ENCODE peak calls at places on chromosomes 2 and 18, in nine cellular contexts. One of them, this sample, is unnamed.

GRCh38 chr2:70557171-70557838 is 3.7 kb upstream of the TGFA start:
- DNase-seq in activated effector memory CD4-positive, alpha-beta T cell treated with Interleukin-2 at 50 U/mL for 16 hours: no peak
- DNase-seq in GM03348: no peak
- DNase-seq in AG04449: no peak
- DNase-seq in endodermal cell: peak; percentile 49
- DNase-seq in stimulated activated CD4-positive, alpha-beta T cell treated with anti-CD3 and anti-CD28 coated beads, Interleukin-15, amount 100 ng/mL, for 48 hours: no peak
- DNase-seq in NCI-H1105: peak; percentile 3
- DNase-seq in NT2/D1: no peak
- DNase-seq in WTC11: no peak
- DNase-seq in this sample: no peak

GRCh38 chr2:13876491-13877037 is 756.0 kb upstream of the LRATD1 start:
- DNase-seq in NCI-H1105: no peak
- DNase-seq in endodermal cell: no peak
- DNase-seq in WTC11: no peak
- DNase-seq in GM03348: no peak
- DNase-seq in stimulated activated CD4-positive, alpha-beta T cell treated with anti-CD3 and anti-CD28 coated beads, Interleukin-15, amount 100 ng/mL, for 48 hours: no peak
- DNase-seq in AG04449: no peak
- DNase-seq in NT2/D1: no peak
- DNase-seq in activated effector memory CD4-positive, alpha-beta T cell treated with Interleukin-2 at 50 U/mL for 16 hours: no peak
- DNase-seq in this sample: no peak

GRCh38 chr2:175366814-175367213 is 185.3 kb upstream of the ATP5MC3 start:
- DNase-seq in stimulated activated CD4-positive, alpha-beta T cell treated with anti-CD3 and anti-CD28 coated beads, Interleukin-15, amount 100 ng/mL, for 48 hours: no peak
- DNase-seq in activated effector memory CD4-positive, alpha-beta T cell treated with Interleukin-2 at 50 U/mL for 16 hours: no peak
- DNase-seq in endodermal cell: peak; percentile 81
- DNase-seq in WTC11: peak; percentile 45
- DNase-seq in AG04449: no peak
- DNase-seq in NCI-H1105: peak; percentile 30
- DNase-seq in GM03348: peak; percentile 65
- DNase-seq in NT2/D1: peak; percentile 42
- DNase-seq in this sample: peak; percentile 80

GRCh38 chr2:218354045-218354444 is 2.6 kb upstream of the CATIP start:
- DNase-seq in stimulated activated CD4-positive, alpha-beta T cell treated with anti-CD3 and anti-CD28 coated beads, Interleukin-15, amount 100 ng/mL, for 48 hours: no peak
- DNase-seq in endodermal cell: no peak
- DNase-seq in NCI-H1105: no peak
- DNase-seq in WTC11: no peak
- DNase-seq in NT2/D1: no peak
- DNase-seq in GM03348: no peak
- DNase-seq in AG04449: no peak
- DNase-seq in activated effector memory CD4-positive, alpha-beta T cell treated with Interleukin-2 at 50 U/mL for 16 hours: no peak
- DNase-seq in this sample: no peak

GRCh38 chr2:127560201-127560928 is 24.9 kb downstream of the MYO7B start:
- DNase-seq in stimulated activated CD4-positive, alpha-beta T cell treated with anti-CD3 and anti-CD28 coated beads, Interleukin-15, amount 100 ng/mL, for 48 hours: no peak
- DNase-seq in NT2/D1: no peak
- DNase-seq in WTC11: no peak
- DNase-seq in endodermal cell: no peak
- DNase-seq in NCI-H1105: no peak
- DNase-seq in activated effector memory CD4-positive, alpha-beta T cell treated with Interleukin-2 at 50 U/mL for 16 hours: no peak
- DNase-seq in GM03348: peak; percentile 45
- DNase-seq in AG04449: no peak
- DNase-seq in this sample: no peak

GRCh38 chr18:77108001-77108692 is 24.4 kb downstream of the MBP start:
- DNase-seq in NT2/D1: no peak
- DNase-seq in AG04449: peak; percentile 72
- DNase-seq in GM03348: peak; percentile 89
- DNase-seq in endodermal cell: no peak
- DNase-seq in stimulated activated CD4-positive, alpha-beta T cell treated with anti-CD3 and anti-CD28 coated beads, Interleukin-15, amount 100 ng/mL, for 48 hours: no peak
- DNase-seq in NCI-H1105: no peak
- DNase-seq in activated effector memory CD4-positive, alpha-beta T cell treated with Interleukin-2 at 50 U/mL for 16 hours: no peak
- DNase-seq in WTC11: no peak
- DNase-seq in this sample: peak; percentile 61

GRCh38 chr2:50492452-50492851 is 539.5 kb downstream of the NRXN1 start:
- DNase-seq in WTC11: peak; percentile 33
- DNase-seq in activated effector memory CD4-positive, alpha-beta T cell treated with Interleukin-2 at 50 U/mL for 16 hours: no peak
- DNase-seq in NCI-H1105: peak; percentile 55
- DNase-seq in endodermal cell: peak; percentile 59
- DNase-seq in AG04449: peak; percentile 1
- DNase-seq in NT2/D1: peak; percentile 54
- DNase-seq in stimulated activated CD4-positive, alpha-beta T cell treated with anti-CD3 and anti-CD28 coated beads, Interleukin-15, amount 100 ng/mL, for 48 hours: no peak
- DNase-seq in GM03348: peak; percentile 74
- DNase-seq in this sample: peak; percentile 76

GRCh38 chr2:121210691-121211090 is 74.3 kb downstream of the TFCP2L1 start:
- DNase-seq in AG04449: no peak
- DNase-seq in NT2/D1: no peak
- DNase-seq in stimulated activated CD4-positive, alpha-beta T cell treated with anti-CD3 and anti-CD28 coated beads, Interleukin-15, amount 100 ng/mL, for 48 hours: no peak
- DNase-seq in NCI-H1105: no peak
- DNase-seq in activated effector memory CD4-positive, alpha-beta T cell treated with Interleukin-2 at 50 U/mL for 16 hours: no peak
- DNase-seq in endodermal cell: no peak
- DNase-seq in GM03348: no peak
- DNase-seq in WTC11: no peak
- DNase-seq in this sample: no peak

GRCh38 chr2:45300026-45300750 is 290.9 kb upstream of the SIX2 start:
- DNase-seq in NCI-H1105: peak; percentile 79
- DNase-seq in AG04449: no peak
- DNase-seq in WTC11: no peak
- DNase-seq in NT2/D1: no peak
- DNase-seq in stimulated activated CD4-positive, alpha-beta T cell treated with anti-CD3 and anti-CD28 coated beads, Interleukin-15, amount 100 ng/mL, for 48 hours: no peak
- DNase-seq in GM03348: no peak
- DNase-seq in endodermal cell: no peak
- DNase-seq in activated effector memory CD4-positive, alpha-beta T cell treated with Interleukin-2 at 50 U/mL for 16 hours: no peak
- DNase-seq in this sample: no peak

GRCh38 chr2:211367711-211368110 is 811.3 kb downstream of the CPS1 start:
- DNase-seq in GM03348: no peak
- DNase-seq in stimulated activated CD4-positive, alpha-beta T cell treated with anti-CD3 and anti-CD28 coated beads, Interleukin-15, amount 100 ng/mL, for 48 hours: no peak
- DNase-seq in activated effector memory CD4-positive, alpha-beta T cell treated with Interleukin-2 at 50 U/mL for 16 hours: no peak
- DNase-seq in NCI-H1105: no peak
- DNase-seq in WTC11: no peak
- DNase-seq in endodermal cell: no peak
- DNase-seq in NT2/D1: no peak
- DNase-seq in AG04449: no peak
- DNase-seq in this sample: no peak

GRCh38 chr2:714005-714741 is 37.0 kb upstream of the TMEM18 start:
- DNase-seq in NCI-H1105: peak; percentile 69
- DNase-seq in GM03348: peak; percentile 75
- DNase-seq in AG04449: no peak
- DNase-seq in activated effector memory CD4-positive, alpha-beta T cell treated with Interleukin-2 at 50 U/mL for 16 hours: no peak
- DNase-seq in WTC11: peak; percentile 69
- DNase-seq in stimulated activated CD4-positive, alpha-beta T cell treated with anti-CD3 and anti-CD28 coated beads, Interleukin-15, amount 100 ng/mL, for 48 hours: peak; percentile 30
- DNase-seq in endodermal cell: peak; percentile 87
- DNase-seq in NT2/D1: peak; percentile 69
- DNase-seq in this sample: peak; percentile 67

GRCh38 chr2:27003857-27004256 is 28.9 kb upstream of the TMEM214 start:
- DNase-seq in GM03348: peak; percentile 27
- DNase-seq in WTC11: no peak
- DNase-seq in NT2/D1: no peak
- DNase-seq in activated effector memory CD4-positive, alpha-beta T cell treated with Interleukin-2 at 50 U/mL for 16 hours: no peak
- DNase-seq in AG04449: no peak
- DNase-seq in endodermal cell: no peak
- DNase-seq in NCI-H1105: no peak
- DNase-seq in stimulated activated CD4-positive, alpha-beta T cell treated with anti-CD3 and anti-CD28 coated beads, Interleukin-15, amount 100 ng/mL, for 48 hours: no peak
- DNase-seq in this sample: no peak

GRCh38 chr2:36562973-36563532 is 34.9 kb downstream of the FEZ2 start:
- DNase-seq in WTC11: no peak
- DNase-seq in AG04449: no peak
- DNase-seq in NCI-H1105: no peak
- DNase-seq in NT2/D1: no peak
- DNase-seq in GM03348: peak; percentile 37
- DNase-seq in activated effector memory CD4-positive, alpha-beta T cell treated with Interleukin-2 at 50 U/mL for 16 hours: no peak
- DNase-seq in stimulated activated CD4-positive, alpha-beta T cell treated with anti-CD3 and anti-CD28 coated beads, Interleukin-15, amount 100 ng/mL, for 48 hours: no peak
- DNase-seq in endodermal cell: no peak
- DNase-seq in this sample: no peak

This sample was measured in retina.